ENCODE peak calls at places on chromosomes 7 and 10, in six cellular contexts. U is IMR-90, V is mesenchymal stem cell, O is neuronal stem cell, Z is trophoblast cell, F is H1. G is an unnamed sample.

GRCh38 chr7:102279537-102280400 is 6.9 kb upstream of the SH2B2 start:
- DNase-seq in U (peak), V (peak), O (peak), Z (peak), F (peak), G (peak)

GRCh38 chr10:80498833-80499671 is 38.6 kb upstream of the SH2D4B start:
- DNase-seq in U (peak), V (peak), O (no peak), Z (peak), F (no peak), G (peak)

GRCh38 chr7:333399-333776 is 43.4 kb downstream of the FOXL3 start:
- DNase-seq in U (no peak), V (no peak), O (peak), Z (no peak), F (no peak), G (no peak)

GRCh38 chr10:10196701-10197100 is 821.0 kb upstream of the CELF2 start:
- DNase-seq in U (no peak), V (no peak), O (no peak), Z (no peak), F (no peak), G (no peak)

GRCh38 chr7:145082366-145083240 is 246.8 kb upstream of the TPK1 start:
- DNase-seq in U (no peak), V (no peak), O (no peak), Z (no peak), F (no peak), G (peak)

GRCh38 chr7:16803881-16804673 is 722 bp downstream of the AGR2 start:
- DNase-seq in U (peak), V (peak), O (no peak), Z (no peak), F (no peak), G (no peak)

GRCh38 chr7:26237035-26237807 is 35.7 kb downstream of the CBX3 start:
- DNase-seq in U (no peak), V (no peak), O (no peak), Z (no peak), F (no peak), G (no peak)

GRCh38 chr10:124605001-124605370 is 139.2 kb downstream of the FAM53B start:
- DNase-seq in U (no peak), V (no peak), O (no peak), Z (no peak), F (no peak), G (no peak)

GRCh38 chr10:110492069-110492782 is 5.5 kb upstream of the DUSP5 start:
- DNase-seq in U (no peak), V (no peak), O (no peak), Z (no peak), F (no peak), G (no peak)

GRCh38 chr10:121879476-121879875 is 48.4 kb downstream of the ATE1 start:
- DNase-seq in U (no peak), V (no peak), O (no peak), Z (no peak), F (no peak), G (no peak)

DNA sequence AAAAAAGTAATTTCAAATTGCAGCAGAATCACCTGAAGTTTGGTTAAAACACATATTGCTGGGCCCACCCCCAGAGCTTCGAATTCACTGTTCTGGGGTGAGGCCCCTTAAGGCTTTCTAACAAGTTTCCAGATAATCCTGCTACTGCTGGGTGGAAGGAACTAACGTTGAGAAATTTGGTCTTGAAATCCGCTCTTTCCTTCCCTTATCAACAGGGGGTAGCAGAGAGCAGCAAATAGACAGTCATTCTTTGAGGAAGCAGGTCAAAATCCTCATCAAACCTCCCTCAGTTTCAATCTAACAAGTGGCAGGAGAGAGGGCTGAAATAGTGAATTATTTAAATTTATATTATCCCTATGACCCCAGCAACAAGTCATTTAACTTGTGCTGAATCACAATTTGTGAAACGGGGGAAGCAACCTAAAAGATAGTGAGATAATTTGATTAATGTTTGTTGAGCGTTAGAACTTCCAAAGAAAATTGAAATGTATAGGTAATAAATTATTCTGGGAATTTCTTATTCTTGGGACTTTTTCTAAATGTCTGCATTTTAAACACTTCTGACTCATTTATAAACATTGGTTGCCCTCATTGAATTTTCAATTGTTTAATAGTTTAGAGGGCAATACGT is 21.7 kb upstream of the MALSU1 start:
- DNase-seq in U (peak), V (peak), O (peak), Z (peak), F (no peak), G (peak)
- H2AFZ ChIP-seq in U (no peak), V (no peak), O (peak), Z (no peak), F (no peak), G (no peak)

DNA sequence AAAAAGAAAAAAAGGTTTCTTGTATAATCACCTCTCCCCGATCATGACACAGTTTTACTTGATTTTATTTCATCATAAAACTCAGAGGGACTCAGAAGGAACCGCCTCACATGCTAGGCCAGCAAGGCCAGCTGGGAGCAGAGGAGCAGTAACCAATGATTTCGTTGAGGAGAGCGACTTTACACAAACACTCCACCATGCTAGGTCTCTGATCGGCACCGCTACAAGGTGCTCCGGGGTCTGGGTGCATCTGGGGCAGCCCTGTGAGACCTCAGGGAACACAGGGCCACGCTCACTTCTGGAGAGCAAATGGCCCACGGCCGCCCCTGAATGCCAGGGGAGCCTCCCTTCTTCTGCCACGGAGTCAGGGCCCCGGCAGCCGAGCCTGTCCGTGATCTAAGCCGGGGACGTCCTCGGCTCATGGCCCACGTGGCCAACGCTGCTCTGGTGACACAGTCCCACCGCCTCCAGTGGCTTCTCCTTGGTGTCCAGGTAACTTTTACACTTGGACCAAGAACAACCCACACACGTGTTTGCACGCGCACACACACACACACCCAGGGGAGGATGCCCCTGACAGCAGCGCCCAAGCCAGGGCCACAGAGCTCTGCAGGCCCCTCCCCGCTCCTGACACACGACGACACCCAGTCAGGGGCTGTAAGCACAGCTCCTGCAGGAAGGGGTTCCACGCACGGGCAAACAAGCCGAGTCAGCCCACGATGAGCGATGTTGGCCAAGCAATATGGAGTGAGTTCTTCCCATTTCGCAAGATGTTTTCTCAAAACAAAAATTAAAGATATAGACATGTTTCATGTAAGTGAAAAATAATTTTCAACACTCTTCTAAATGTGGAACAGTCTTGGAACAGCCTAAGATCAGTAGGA is 332.3 kb downstream of the DNAJB6 start:
- DNase-seq in U (no peak), V (no peak), O (no peak), Z (no peak), F (no peak), G (no peak)
- H3K23ac ChIP-seq in U (no peak), V (no peak), O (no peak), Z (no peak), F (no peak), G (no peak)

GRCh38 chr7:44240983-44241510 is 40.3 kb downstream of the YKT6 start:
- DNase-seq in U (peak), V (peak), O (peak), Z (peak), F (peak), G (peak)
- H3K27ac ChIP-seq in U (no peak), V (no peak), O (no peak), Z (no peak), F (no peak), G (no peak)

GRCh38 chr7:47191876-47192291 is 390.0 kb downstream of the TNS3 start:
- DNase-seq in U (no peak), V (no peak), O (no peak), Z (no peak), F (no peak), G (no peak)
- H2AFZ ChIP-seq in U (peak), V (no peak), O (no peak), Z (no peak), F (no peak), G (no peak)

GRCh38 chr10:100986952-100987684 is at the start of the genes MRPL43 and TWNK:
- DNase-seq in U (peak), V (peak), O (peak), Z (peak), F (peak), G (peak)
- H3K23ac ChIP-seq in U (peak), V (peak), O (peak), Z (no peak), F (no peak), G (no peak)

G was measured in H9.